ENCODE peak calls at places on chromosomes 11 and 22, in five cellular contexts. D, V, B, Q and I are unnamed samples.

GRCh38 chr11:44600739-44601416 is 35.4 kb downstream of the CD82 start:
- DNase-seq in V (no peak), D (peak), Q (no peak), B (no peak), I (no peak)

GRCh38 chr22:29617922-29618629 is 14.6 kb downstream of the NF2 start:
- DNase-seq in V (peak), Q (no peak), D (no peak), B (peak), I (peak)

GRCh38 chr11:35343033-35343598 is 76.2 kb downstream of the SLC1A2 start:
- DNase-seq in Q (no peak), D (no peak), V (no peak), B (no peak), I (no peak)

GRCh38 chr11:95095858-95096587 is 6.4 kb downstream of the ENDOD1 start:
- DNase-seq in D (peak), Q (no peak), V (no peak), B (peak), I (no peak)

GRCh38 chr11:122706689-122707088 is 51.2 kb downstream of the UBASH3B start:
- DNase-seq in Q (no peak), B (peak), V (no peak), D (no peak), I (no peak)

GRCh38 chr11:128830836-128831780 is 36.0 kb downstream of the KCNJ1 start:
- DNase-seq in V (peak), D (peak), B (peak), Q (peak), I (peak)

GRCh38 chr11:119359365-119360229 is 13.1 kb upstream of the MFRP start:
- DNase-seq in Q (no peak), V (no peak), D (peak), B (no peak), I (no peak)

GRCh38 chr11:2791139-2791520 is 91.3 kb upstream of the KCNQ1OT1 start:
- DNase-seq in Q (no peak), B (no peak), D (no peak), V (peak), I (no peak)

GRCh38 chr22:30481711-30482110 is 9.9 kb upstream of the SEC14L3 start:
- DNase-seq in V (no peak), B (peak), D (no peak), Q (no peak), I (no peak)

GRCh38 chr11:72240461-72241289 is 3.3 kb downstream of the PHOX2A start:
- DNase-seq in V (no peak), D (no peak), B (peak), Q (no peak), I (no peak)

GRCh38 chr11:118916842-118917388 is 8.8 kb downstream of the BCL9L start:
- DNase-seq in Q (no peak), V (peak), B (peak), D (no peak), I (no peak)

GRCh38 chr11:19526119-19526518 is 186.5 kb upstream of the NAV2 start:
- DNase-seq in D (no peak), Q (no peak), V (no peak), B (peak), I (no peak)

GRCh38 chr11:128415539-128415938 is 171.8 kb downstream of the ETS1 start:
- DNase-seq in V (no peak), B (peak), Q (no peak), D (no peak), I (no peak)

GRCh38 chr11:795638-796564 is 2.2 kb downstream of the SLC25A22 start:
- DNase-seq in B (peak), V (peak), Q (no peak), D (peak), I (peak)

GRCh38 chr11:128518493-128519207 is 68.7 kb downstream of the ETS1 start:
- DNase-seq in Q (no peak), B (peak), V (no peak), D (peak), I (no peak)

GRCh38 chr22:36048911-36049677 is 20.5 kb upstream of the RBFOX2 start:
- DNase-seq in V (peak), D (no peak), Q (no peak), B (peak), I (no peak)

GRCh38 chr11:124285610-124286344 is 28.0 kb downstream of the OR8D1 start:
- DNase-seq in D (no peak), V (no peak), Q (no peak), B (peak), I (no peak)

GRCh38 chr11:29119116-29119515 is 897.7 kb downstream of the KCNA4 start:
- DNase-seq in B (peak), Q (no peak), V (no peak), D (no peak), I (no peak)

GRCh38 chr11:28697920-28698827 is 590.0 kb downstream of the METTL15 start:
- DNase-seq in Q (peak), D (peak), B (peak), V (peak), I (peak)

GRCh38 chr11:95577716-95578460 is 211.7 kb downstream of the FAM76B start:
- DNase-seq in Q (no peak), D (no peak), B (peak), V (no peak), I (peak)

GRCh38 chr11:46127150-46127638 is 5.9 kb upstream of the PHF21A start:
- DNase-seq in D (peak), Q (no peak), B (peak), V (peak), I (peak)
- TF ChIP-seq CTCF in D (peak), Q (no peak), B (peak), V (no peak), I (peak)

GRCh38 chr11:33736148-33736809 is at the start of gene CD59:
- DNase-seq in Q (peak), D (peak), B (peak), V (peak), I (peak)
- TF ChIP-seq CTCF in Q (no peak), D (no peak), B (no peak), V (no peak), I (no peak)

GRCh38 chr11:24781288-24781687 is 284.4 kb downstream of the LUZP2 start:
- DNase-seq in B (peak), D (no peak), Q (no peak), V (no peak), I (no peak)

GRCh38 chr11:24779791-24780190 is 282.9 kb downstream of the LUZP2 start:
- DNase-seq in V (no peak), D (no peak), B (peak), Q (no peak), I (no peak)
- TF ChIP-seq CTCF in V (no peak), D (no peak), B (peak), Q (peak), I (no peak)

GRCh38 chr11:103862827-103863213 is 173.6 kb upstream of the DDI1 start:
- DNase-seq in V (no peak), B (no peak), Q (no peak), D (no peak), I (no peak)
- TF ChIP-seq CTCF in V (no peak), B (no peak), Q (no peak), D (no peak), I (no peak)

GRCh38 chr22:22030493-22031182 is 48.1 kb upstream of the TOP3B start:
- DNase-seq in B (peak), D (peak), V (no peak), Q (no peak), I (no peak)
- TF ChIP-seq CTCF in B (peak), D (peak), V (no peak), Q (peak), I (peak)